ENCODE peak calls at places on chromosomes 6 and 20, in four cellular contexts. One of them, this sample, is unnamed.
A peak's percentile ranks its signal among the peaks of the same experiment; 100 is the strongest.

GRCh38 chr6:113375950-113376846 is 480.9 kb upstream of the MARCKS start:
- DNase-seq in dorsolateral prefrontal cortex: no peak
- DNase-seq in psoas muscle: no peak
- DNase-seq in stimulated activated CD4-positive, alpha-beta T cell treated with anti-CD3 and anti-CD28 coated beads, Interleukin-12 subunit alpha, Interleukin-12 subunit beta, amount 100 ng/mL, for 4 hours: no peak
- DNase-seq in this sample: no peak

GRCh38 chr6:34196833-34197195 is 39.9 kb upstream of the HMGA1 start:
- DNase-seq in stimulated activated CD4-positive, alpha-beta T cell treated with anti-CD3 and anti-CD28 coated beads, Interleukin-12 subunit alpha, Interleukin-12 subunit beta, amount 100 ng/mL, for 4 hours: no peak
- DNase-seq in dorsolateral prefrontal cortex: no peak
- DNase-seq in psoas muscle: no peak
- DNase-seq in this sample: no peak

GRCh38 chr20:3805594-3806264 is 9.6 kb downstream of the CDC25B start:
- DNase-seq in psoas muscle: no peak
- DNase-seq in stimulated activated CD4-positive, alpha-beta T cell treated with anti-CD3 and anti-CD28 coated beads, Interleukin-12 subunit alpha, Interleukin-12 subunit beta, amount 100 ng/mL, for 4 hours: no peak
- DNase-seq in dorsolateral prefrontal cortex: no peak
- DNase-seq in this sample: no peak

GRCh38 chr6:146315321-146316254 is 228.0 kb upstream of the RAB32 start:
- DNase-seq in stimulated activated CD4-positive, alpha-beta T cell treated with anti-CD3 and anti-CD28 coated beads, Interleukin-12 subunit alpha, Interleukin-12 subunit beta, amount 100 ng/mL, for 4 hours: no peak
- DNase-seq in psoas muscle: no peak
- DNase-seq in dorsolateral prefrontal cortex: no peak
- DNase-seq in this sample: no peak

GRCh38 chr6:17710331-17710730 is 3.6 kb upstream of the NUP153 start:
- DNase-seq in psoas muscle: no peak
- DNase-seq in stimulated activated CD4-positive, alpha-beta T cell treated with anti-CD3 and anti-CD28 coated beads, Interleukin-12 subunit alpha, Interleukin-12 subunit beta, amount 100 ng/mL, for 4 hours: no peak
- DNase-seq in dorsolateral prefrontal cortex: no peak
- DNase-seq in this sample: no peak

GRCh38 chr6:169371344-169372144 is 117.9 kb upstream of the THBS2 start:
- DNase-seq in dorsolateral prefrontal cortex: no peak
- DNase-seq in stimulated activated CD4-positive, alpha-beta T cell treated with anti-CD3 and anti-CD28 coated beads, Interleukin-12 subunit alpha, Interleukin-12 subunit beta, amount 100 ng/mL, for 4 hours: no peak
- DNase-seq in psoas muscle: no peak
- DNase-seq in this sample: no peak

GRCh38 chr6:13044390-13044789 is 283.9 kb downstream of the TBC1D7 start:
- DNase-seq in dorsolateral prefrontal cortex: no peak
- DNase-seq in stimulated activated CD4-positive, alpha-beta T cell treated with anti-CD3 and anti-CD28 coated beads, Interleukin-12 subunit alpha, Interleukin-12 subunit beta, amount 100 ng/mL, for 4 hours: no peak
- DNase-seq in psoas muscle: no peak
- DNase-seq in this sample: no peak

GRCh38 chr20:17650816-17651760 is 31.0 kb downstream of the RRBP1 start:
- DNase-seq in stimulated activated CD4-positive, alpha-beta T cell treated with anti-CD3 and anti-CD28 coated beads, Interleukin-12 subunit alpha, Interleukin-12 subunit beta, amount 100 ng/mL, for 4 hours: no peak
- DNase-seq in dorsolateral prefrontal cortex: no peak
- DNase-seq in psoas muscle: no peak
- DNase-seq in this sample: no peak

GRCh38 chr20:63191400-63191799 is 24.5 kb downstream of the YTHDF1 start:
- DNase-seq in psoas muscle: no peak
- DNase-seq in stimulated activated CD4-positive, alpha-beta T cell treated with anti-CD3 and anti-CD28 coated beads, Interleukin-12 subunit alpha, Interleukin-12 subunit beta, amount 100 ng/mL, for 4 hours: no peak
- DNase-seq in dorsolateral prefrontal cortex: no peak
- DNase-seq in this sample: no peak

GRCh38 chr6:80771941-80772340 is 665.5 kb downstream of the BCKDHB start:
- DNase-seq in dorsolateral prefrontal cortex: no peak
- DNase-seq in psoas muscle: no peak
- DNase-seq in stimulated activated CD4-positive, alpha-beta T cell treated with anti-CD3 and anti-CD28 coated beads, Interleukin-12 subunit alpha, Interleukin-12 subunit beta, amount 100 ng/mL, for 4 hours: no peak
- DNase-seq in this sample: no peak

GRCh38 chr20:10079964-10080363 is 45.2 kb downstream of the ANKEF1 start:
- DNase-seq in stimulated activated CD4-positive, alpha-beta T cell treated with anti-CD3 and anti-CD28 coated beads, Interleukin-12 subunit alpha, Interleukin-12 subunit beta, amount 100 ng/mL, for 4 hours: no peak
- DNase-seq in dorsolateral prefrontal cortex: no peak
- DNase-seq in psoas muscle: no peak
- DNase-seq in this sample: no peak

GRCh38 chr6:91387290-91388062 is 800.6 kb upstream of the MAP3K7 start:
- DNase-seq in psoas muscle: no peak
- DNase-seq in dorsolateral prefrontal cortex: no peak
- DNase-seq in stimulated activated CD4-positive, alpha-beta T cell treated with anti-CD3 and anti-CD28 coated beads, Interleukin-12 subunit alpha, Interleukin-12 subunit beta, amount 100 ng/mL, for 4 hours: no peak
- DNase-seq in this sample: no peak

GRCh38 chr20:31945319-31945718 is 6.5 kb downstream of the PDRG1 start:
- DNase-seq in stimulated activated CD4-positive, alpha-beta T cell treated with anti-CD3 and anti-CD28 coated beads, Interleukin-12 subunit alpha, Interleukin-12 subunit beta, amount 100 ng/mL, for 4 hours: no peak
- DNase-seq in dorsolateral prefrontal cortex: no peak
- DNase-seq in psoas muscle: no peak
- DNase-seq in this sample: no peak

GRCh38 chr6:14804444-14805210 is 441.2 kb upstream of the JARID2 start:
- DNase-seq in psoas muscle: peak; percentile 77
- DNase-seq in stimulated activated CD4-positive, alpha-beta T cell treated with anti-CD3 and anti-CD28 coated beads, Interleukin-12 subunit alpha, Interleukin-12 subunit beta, amount 100 ng/mL, for 4 hours: no peak
- DNase-seq in dorsolateral prefrontal cortex: peak; percentile 85
- DNase-seq in this sample: peak; percentile 92

GRCh38 chr6:32096087-32096393 is 13.1 kb downstream of the TNXB start:
- DNase-seq in dorsolateral prefrontal cortex: no peak
- DNase-seq in stimulated activated CD4-positive, alpha-beta T cell treated with anti-CD3 and anti-CD28 coated beads, Interleukin-12 subunit alpha, Interleukin-12 subunit beta, amount 100 ng/mL, for 4 hours: no peak
- DNase-seq in psoas muscle: no peak
- DNase-seq in this sample: no peak

This sample was measured in Right ventricle myocardium superior.